ENCODE peak calls at places on chromosomes 1 and 21, in seven cellular contexts. B is suprapubic skin; V is uterus; S is endodermal cell; T is sigmoid colon; F is CD8-positive, alpha-beta T cell; U is brain microvascular endothelial cell. Z is an unnamed sample. For H3K36me3 and H3K27me3, the result is how much of the 10 kb centered on the place peaks cover.

GRCh38 chr1:47208374-47208850 is 18.6 kb upstream of the PDZK1IP1 start:
- DNase-seq in U (no peak), F (no peak), V (no peak), T (peak), S (peak), B (no peak), Z (peak)

GRCh38 chr1:2970311-2971145 is 50.7 kb upstream of the ACTRT2 start:
- DNase-seq in V (no peak), S (no peak), B (peak), U (no peak), F (no peak), T (peak), Z (peak)

GRCh38 chr1:162541619-162542141 is 19.8 kb upstream of the UAP1 start:
- DNase-seq in F (no peak), T (peak), B (no peak), V (peak), S (no peak), U (peak), Z (no peak)

GRCh38 chr1:47651311-47652089 is 213.7 kb downstream of the FOXD2 start:
- DNase-seq in U (no peak), S (peak), B (peak), F (no peak), T (peak), V (no peak), Z (peak)

GRCh38 chr1:5820026-5820421 is 172.2 kb downstream of the NPHP4 start:
- DNase-seq in F (no peak), B (no peak), S (no peak), U (no peak), V (no peak), T (no peak), Z (peak)

GRCh38 chr1:36257375-36257767 is 33.1 kb downstream of the THRAP3 start:
- DNase-seq in S (peak), U (no peak), T (no peak), F (no peak), B (no peak), V (no peak), Z (no peak)

GRCh38 chr1:225426395-225427248 is 1.2 kb downstream of the LBR start:
- DNase-seq in T (peak), B (no peak), S (peak), V (no peak), U (no peak), F (peak), Z (peak)

GRCh38 chr1:74395492-74395891 is 116.9 kb downstream of the LRRC53 start:
- DNase-seq in U (peak), B (no peak), T (no peak), S (no peak), V (peak), F (no peak), Z (no peak)

GRCh38 chr1:159798893-159799292 is 3.3 kb upstream of the FCRL6 start:
- DNase-seq in V (peak), T (peak), S (peak), B (no peak), U (peak), F (peak), Z (no peak)

GRCh38 chr1:230169454-230170152 is 102.6 kb downstream of the GALNT2 start:
- DNase-seq in T (no peak), U (no peak), S (peak), F (no peak), B (no peak), V (no peak), Z (no peak)

GRCh38 chr21:33761104-33762036 is 119.1 kb downstream of the ITSN1 start:
- DNase-seq in T (no peak), U (peak), F (no peak), B (no peak), S (no peak), V (peak), Z (no peak)

GRCh38 chr1:227316941-227317540 is 1.3 kb downstream of the CDC42BPA start:
- DNase-seq in U (peak), V (no peak), S (no peak), F (no peak), B (no peak), T (no peak), Z (no peak)

GRCh38 chr1:219066631-219067349 is 106.9 kb upstream of the LYPLAL1 start:
- DNase-seq in V (no peak), F (no peak), S (no peak), T (no peak), B (no peak), U (peak), Z (no peak)

GRCh38 chr1:210397252-210397651 is 68.5 kb downstream of the HHAT start:
- DNase-seq in T (no peak), F (no peak), B (no peak), V (no peak), S (no peak), U (no peak), Z (no peak)

GRCh38 chr1:194568610-194569009 is 1382.2 kb upstream of the B3GALT2 start:
- DNase-seq in T (no peak), S (peak), U (peak), F (no peak), V (no peak), B (no peak), Z (no peak)

GRCh38 chr1:230850547-230850946 is 17.8 kb downstream of the C1orf198 start:
- DNase-seq in B (no peak), T (no peak), F (no peak), S (no peak), U (no peak), V (no peak), Z (no peak)

GRCh38 chr1:172946814-172947507 is 103.8 kb downstream of the TNFSF18 start:
- DNase-seq in U (peak), V (no peak), T (no peak), B (no peak), S (no peak), F (no peak), Z (no peak)

GRCh38 chr1:154847891-154848290 is 22.2 kb downstream of the KCNN3 start:
- DNase-seq in F (no peak), T (no peak), B (no peak), U (no peak), V (peak), S (peak), Z (no peak)

GRCh38 chr1:234477373-234478151 is 1.4 kb downstream of the TARBP1 start:
- DNase-seq in B (no peak), F (no peak), U (no peak), S (no peak), T (no peak), V (no peak), Z (no peak)

GRCh38 chr1:223264983-223265663 is 98.9 kb downstream of the SUSD4 start:
- DNase-seq in S (no peak), B (no peak), U (no peak), T (no peak), V (no peak), F (no peak), Z (no peak)

GRCh38 chr1:2493691-2494322 is 17.7 kb downstream of the PLCH2 start:
- DNase-seq in F (peak), V (no peak), U (no peak), S (no peak), T (no peak), B (no peak), Z (no peak)

GRCh38 chr1:100511773-100512172 is 26.2 kb upstream of the GPR88 start:
- DNase-seq in F (no peak), S (no peak), U (no peak), T (no peak), V (no peak), B (no peak), Z (no peak)

GRCh38 chr1:174969977-174970376 is 29.8 kb upstream of the CACYBP start:
- DNase-seq in B (no peak), V (no peak), T (no peak), U (peak), F (peak), S (no peak), Z (no peak)

GRCh38 chr1:158145173-158145719 is 35.4 kb upstream of the CD1D start:
- DNase-seq in T (no peak), B (no peak), U (peak), S (no peak), F (no peak), V (peak), Z (no peak)

GRCh38 chr1:200409203-200409760 is 554 bp downstream of the ZNF281 start:
- DNase-seq in V (peak), U (peak), B (no peak), S (peak), T (peak), F (peak), Z (peak)

GRCh38 chr1:59290173-59290954 is 6.5 kb upstream of the FGGY start:
- DNase-seq in B (no peak), U (peak), V (no peak), F (no peak), S (peak), T (no peak), Z (peak)

GRCh38 chr1:89948726-89949345 is 46.1 kb upstream of the ZNF326 start:
- DNase-seq in F (no peak), U (no peak), B (no peak), S (no peak), T (no peak), V (no peak), Z (no peak)

GRCh38 chr21:34221331-34222030 is 142.3 kb upstream of the KCNE2 start:
- DNase-seq in U (no peak), T (no peak), S (no peak), V (no peak), F (no peak), B (no peak), Z (no peak)

GRCh38 chr1:223628233-223628632 is 37.3 kb downstream of the CAPN8 start:
- DNase-seq in S (peak), U (no peak), V (no peak), F (peak), B (no peak), T (no peak), Z (peak)

GRCh38 chr1:2583871-2584341 is 2.7 kb upstream of the PRXL2B start:
- DNase-seq in F (peak), T (no peak), B (no peak), U (no peak), V (no peak), S (peak), Z (peak)

GRCh38 chr1:153513023-153513422 is 22.8 kb downstream of the S100A6 start:
- DNase-seq in S (no peak), V (no peak), T (no peak), U (no peak), F (no peak), B (peak), Z (no peak)

GRCh38 chr21:33968082-33968997 is 52.7 kb upstream of the ATP5PO start:
- DNase-seq in V (no peak), B (no peak), F (no peak), S (peak), U (peak), T (no peak), Z (no peak)

GRCh38 chr1:112957133-112957812 is 1.3 kb upstream of the SLC16A1 start:
- DNase-seq in V (peak), B (no peak), U (peak), T (peak), F (peak), S (peak), Z (no peak)

GRCh38 chr1:184036517-184036949 is 995 bp downstream of the COLGALT2 start:
- DNase-seq in T (peak), F (no peak), B (no peak), U (no peak), V (peak), S (peak), Z (peak)

GRCh38 chr1:214141486-214141885 is 139.5 kb upstream of the SMYD2 start:
- DNase-seq in S (no peak), U (no peak), B (no peak), T (no peak), V (no peak), F (no peak), Z (no peak)

GRCh38 chr1:36457691-36458090 is 6.5 kb downstream of the MRPS15 start:
- DNase-seq in U (no peak), T (no peak), V (no peak), F (no peak), B (no peak), S (no peak), Z (no peak)

GRCh38 chr1:17596651-17597509 is 57.4 kb downstream of the ARHGEF10L start:
- DNase-seq in B (no peak), S (no peak), T (no peak), V (no peak), F (no peak), U (no peak), Z (peak)

GRCh38 chr1:60102691-60103090 is 29.1 kb upstream of the C1orf87 start:
- DNase-seq in B (no peak), U (no peak), S (no peak), F (no peak), T (no peak), V (no peak), Z (no peak)

DNA sequence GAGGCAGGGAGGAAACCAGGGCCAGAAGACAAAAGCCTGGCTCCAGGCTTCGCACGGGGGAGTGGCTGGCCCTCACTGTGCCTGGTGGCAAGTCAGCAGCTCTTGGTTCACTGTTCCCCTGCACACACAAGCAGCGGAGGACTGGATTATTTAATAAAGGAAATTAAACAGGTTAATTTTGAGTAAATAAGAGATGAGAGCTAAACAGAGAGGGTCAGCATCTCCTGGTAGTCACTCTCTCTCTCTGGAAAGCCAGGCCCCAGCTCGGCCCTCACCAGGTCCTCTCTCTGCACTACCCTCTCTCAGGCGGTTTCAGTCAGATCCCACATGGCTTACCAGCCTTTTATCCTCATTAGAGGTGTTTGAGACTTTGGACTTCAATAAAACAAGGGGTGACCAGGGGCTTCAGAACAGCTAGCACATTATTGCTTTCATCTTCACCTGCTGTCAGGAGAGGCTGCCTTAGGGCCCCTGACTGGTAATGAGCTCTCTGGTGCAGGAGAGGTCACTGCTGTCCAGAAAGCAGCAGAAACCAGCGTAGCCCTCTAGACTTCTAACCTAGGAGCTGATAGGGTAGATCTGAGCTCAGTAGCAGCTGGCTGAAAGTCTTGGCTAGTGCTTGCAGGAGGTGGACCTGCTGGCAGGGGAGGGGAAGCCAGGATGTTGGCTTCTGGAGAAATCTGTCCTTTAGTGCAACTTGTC is 46.0 kb downstream of the SYT6 start:
- DNase-seq in S (no peak), B (no peak), V (no peak), U (no peak), T (peak), F (no peak), Z (no peak)
- H3K36me3 ChIP-seq in S (under half), B (under half), V (under half), U (under half), T (under half), F (under half), Z (under half)

GRCh38 chr1:164006621-164007020 is 552.4 kb upstream of the PBX1 start:
- DNase-seq in B (no peak), S (no peak), F (no peak), U (no peak), V (no peak), T (no peak), Z (no peak)
- H3K27me3 ChIP-seq in B (under half), S (under half), F (under half), U (under half), V (under half), T (under half), Z (under half)

DNA sequence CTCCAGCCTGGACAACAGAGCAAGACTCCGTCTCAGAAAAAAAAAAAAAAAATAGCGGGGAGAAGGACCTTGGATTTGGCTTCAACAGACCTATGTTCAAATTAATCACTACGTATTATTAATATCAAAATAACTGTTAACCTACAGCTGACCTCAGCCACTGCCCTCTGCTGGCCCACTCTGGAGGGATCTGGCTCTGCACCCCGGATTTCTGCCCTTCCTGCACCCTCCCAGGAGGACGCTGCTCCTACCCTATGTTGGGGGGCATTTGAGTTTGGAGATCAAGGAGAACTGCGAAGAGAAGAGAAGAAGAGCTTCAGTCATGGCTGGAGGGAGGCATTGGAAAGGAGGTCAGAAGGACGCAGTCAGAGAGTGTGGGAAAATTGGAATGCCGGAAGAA is 96.7 kb downstream of the PSMG1 start:
- DNase-seq in B (no peak), U (no peak), T (no peak), F (no peak), V (no peak), S (no peak), Z (no peak)
- TF ChIP-seq CTCF in B (no peak), U (peak), T (no peak), F (no peak), V (no peak), S (peak), Z (peak)

GRCh38 chr1:180974236-180974635 is 48.4 kb downstream of the STX6 start:
- DNase-seq in F (no peak), S (no peak), V (no peak), U (no peak), B (no peak), T (no peak), Z (no peak)

GRCh38 chr1:180971273-180971997 is 51.2 kb downstream of the STX6 start:
- DNase-seq in S (no peak), V (no peak), T (no peak), B (no peak), F (no peak), U (no peak), Z (no peak)

GRCh38 chr1:180976958-180977357 is 45.7 kb downstream of the STX6 start:
- DNase-seq in B (no peak), V (no peak), F (no peak), S (no peak), T (no peak), U (no peak), Z (no peak)

GRCh38 chr1:180973360-180973759 is 49.3 kb downstream of the STX6 start:
- DNase-seq in V (no peak), S (no peak), T (no peak), U (no peak), B (no peak), F (no peak), Z (no peak)

GRCh38 chr1:180975551-180975950 is 47.1 kb downstream of the STX6 start:
- DNase-seq in V (no peak), F (no peak), U (no peak), B (no peak), T (no peak), S (no peak), Z (no peak)
- H3K36me3 ChIP-seq in V (under half), F (under half), U (under half), B (under half), T (under half), S (half or more), Z (half or more)

DNA sequence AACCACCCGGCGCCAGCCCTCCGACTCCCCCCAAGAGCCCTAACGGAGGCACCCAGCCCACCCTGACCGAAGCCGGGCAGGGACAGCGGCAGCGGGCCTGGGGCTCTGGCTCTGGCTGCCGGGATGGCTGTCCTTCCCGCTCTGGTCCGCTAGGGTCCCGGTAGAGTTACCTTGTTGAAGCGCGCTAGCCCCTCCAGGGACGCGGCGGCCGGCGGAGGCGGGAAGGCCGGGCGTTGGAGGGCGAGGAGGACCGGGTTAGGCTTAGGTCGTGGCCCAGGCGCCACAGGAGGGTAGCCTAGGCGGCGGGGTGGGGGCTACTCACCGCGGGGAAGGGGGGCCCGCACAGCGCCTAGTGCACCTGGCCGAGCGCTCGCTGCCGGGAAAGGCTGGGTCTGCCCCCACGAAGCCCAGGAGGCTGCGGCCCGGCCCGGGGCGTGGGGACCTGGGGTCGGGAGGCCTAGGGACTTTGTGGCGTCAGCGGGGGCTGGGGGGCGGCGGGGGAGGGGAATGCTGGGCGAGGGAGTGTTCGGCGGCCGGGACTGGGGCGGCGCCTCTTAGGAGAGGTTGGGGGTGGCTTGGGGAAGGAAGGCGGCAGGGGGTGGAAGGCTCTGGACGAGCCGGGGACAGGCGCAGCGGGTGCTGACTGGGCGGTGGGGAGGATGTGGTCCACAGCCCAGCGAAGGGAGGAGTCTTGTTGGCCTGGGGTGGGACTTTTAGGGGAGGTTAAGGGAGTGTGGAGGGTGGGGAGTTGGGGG is at the start of gene TRIM17:
- DNase-seq in T (no peak), F (peak), U (no peak), S (peak), B (no peak), V (no peak), Z (no peak)
- H3K27me3 ChIP-seq in T (under half), F (under half), U (under half), S (under half), B (under half), V (under half), Z (under half)

GRCh38 chr1:167553136-167554027 is at the start of gene CREG1:
- DNase-seq in T (peak), V (peak), F (peak), U (peak), B (peak), S (peak), Z (peak)
- TF ChIP-seq CTCF in T (no peak), V (peak), F (no peak), U (no peak), B (no peak), S (peak), Z (no peak)

DNA sequence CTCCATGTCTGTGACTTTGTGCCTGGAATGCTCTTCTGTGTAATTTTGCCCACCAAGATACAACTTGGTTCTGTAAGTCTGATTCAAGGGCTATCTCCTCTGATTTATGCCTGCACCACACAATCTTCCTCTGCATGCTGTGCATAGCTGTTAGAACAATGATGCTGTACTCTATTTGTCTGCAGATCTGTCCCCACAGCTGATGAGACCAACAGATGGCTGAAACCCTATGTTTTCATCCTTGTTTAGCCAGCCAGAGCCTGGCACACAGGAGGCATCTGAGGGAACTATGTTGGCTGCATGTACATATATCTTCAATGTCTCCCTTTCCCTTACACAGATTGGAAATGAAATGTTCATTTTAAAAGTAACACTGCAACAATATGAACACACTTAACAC is 57.9 kb upstream of the ABCA4 start:
- DNase-seq in S (no peak), T (no peak), V (no peak), U (no peak), B (no peak), F (no peak), Z (no peak)
- H3K36me3 ChIP-seq in S (half or more), T (under half), V (under half), U (half or more), B (under half), F (under half), Z (half or more)

GRCh38 chr1:63435136-63435535 is 67.7 kb downstream of the ALG6 start:
- DNase-seq in V (no peak), T (no peak), F (no peak), S (no peak), B (no peak), U (no peak), Z (no peak)
- H3K27me3 ChIP-seq in V (under half), T (under half), F (under half), S (under half), B (under half), U (under half), Z (under half)

GRCh38 chr1:167836197-167836596 is 77.7 kb downstream of the ADCY10 start:
- DNase-seq in F (no peak), B (no peak), V (no peak), U (no peak), T (no peak), S (no peak), Z (no peak)
- TF ChIP-seq CTCF in F (no peak), B (no peak), V (no peak), U (no peak), T (no peak), S (no peak), Z (no peak)

GRCh38 chr21:15701845-15702244 is 27.9 kb upstream of the USP25 start:
- DNase-seq in U (no peak), S (no peak), V (no peak), T (no peak), B (no peak), F (no peak), Z (no peak)
- H3K36me3 ChIP-seq in U (under half), S (under half), V (under half), T (under half), B (under half), F (under half), Z (under half)